ENCODE peak calls at places on chromosomes 6 and 20, in four cellular contexts. C is ovary, E is tibial nerve, D is transverse colon. T is an unnamed sample.

GRCh38 chr6:42120895-42121865 is 21.2 kb downstream of the C6orf132 start:
- DNase-seq in C (no peak), D (peak), E (no peak), T (no peak)

GRCh38 chr6:90676516-90676915 is 89.6 kb upstream of the MAP3K7 start:
- DNase-seq in D (no peak), E (no peak), C (no peak), T (no peak)

GRCh38 chr20:24842591-24843442 is 106.3 kb upstream of the CST7 start:
- DNase-seq in D (peak), E (no peak), C (no peak), T (no peak)

GRCh38 chr6:124535746-124536145 is 426.5 kb upstream of the RNF217 start:
- DNase-seq in D (no peak), C (peak), E (no peak), T (no peak)

GRCh38 chr20:3658708-3659491 is 4.3 kb downstream of the GFRA4 start:
- DNase-seq in C (no peak), D (no peak), E (no peak), T (no peak)

GRCh38 chr20:23268792-23269354 is 81.7 kb upstream of the NXT1 start:
- DNase-seq in D (no peak), E (no peak), C (no peak), T (no peak)

GRCh38 chr6:26312501-26313390 is 52.3 kb upstream of the BTN3A2 start:
- DNase-seq in E (peak), D (peak), C (peak), T (peak)

GRCh38 chr20:57225830-57226229 is 40.6 kb downstream of the BMP7 start:
- DNase-seq in C (no peak), D (no peak), E (no peak), T (no peak)

GRCh38 chr6:42616716-42617115 is 52.9 kb downstream of the UBR2 start:
- DNase-seq in E (no peak), C (no peak), D (no peak), T (no peak)

GRCh38 chr6:107401573-107401972 is 57.8 kb downstream of the PDSS2 start:
- DNase-seq in C (no peak), D (no peak), E (no peak), T (no peak)

GRCh38 chr20:37226889-37227288 is 34.7 kb downstream of the GHRH start:
- DNase-seq in C (peak), D (peak), E (peak), T (no peak)

GRCh38 chr6:111483736-111484654 is 977 bp upstream of the REV3L start:
- DNase-seq in D (peak), C (peak), E (peak), T (peak)
- TF ChIP-seq EP300 in D (peak), C (peak), E (peak), T (no peak)

GRCh38 chr6:115467726-115468125 is 593.0 kb downstream of the FRK start:
- DNase-seq in C (no peak), D (no peak), E (no peak), T (no peak)

DNA sequence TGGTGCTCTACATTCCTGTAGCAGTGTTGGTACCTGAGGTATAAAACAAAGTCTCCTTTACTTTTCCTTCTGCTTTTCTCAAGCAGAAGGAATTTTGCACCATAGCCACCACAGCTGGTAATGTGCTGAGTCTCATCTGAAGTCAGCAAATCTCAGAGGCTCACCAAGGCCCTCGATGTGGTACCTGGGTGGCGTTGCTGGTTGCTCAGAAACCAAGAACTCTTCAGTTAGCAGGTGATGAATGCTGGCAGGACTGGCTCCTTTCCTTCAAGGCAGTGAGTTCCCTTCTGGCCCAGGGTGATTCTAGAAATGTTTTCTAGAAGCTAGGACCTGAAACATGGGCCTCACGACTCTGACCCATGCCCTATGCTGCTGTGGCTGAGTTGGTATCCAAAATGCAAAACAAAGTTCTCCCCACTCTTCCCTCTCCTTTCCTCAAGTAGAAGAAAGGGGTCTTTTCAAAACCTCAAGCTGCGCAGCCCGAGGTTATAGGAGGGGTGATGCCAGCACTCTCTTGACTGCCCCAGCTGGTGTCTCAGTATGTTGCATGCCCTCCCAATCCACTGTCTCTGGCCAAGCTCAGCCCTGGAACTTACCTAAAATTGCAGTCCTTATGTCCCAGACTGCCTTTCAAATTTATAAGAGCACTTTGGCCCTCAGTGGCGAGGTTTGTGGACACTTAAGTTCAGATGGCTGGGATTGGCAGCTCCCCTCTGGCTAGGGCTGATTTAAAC is 592.3 kb downstream of the FRK start:
- DNase-seq in E (no peak), C (no peak), D (no peak), T (no peak)
- H3K4me3 ChIP-seq in E (no peak), C (no peak), D (no peak), T (no peak)

DNA sequence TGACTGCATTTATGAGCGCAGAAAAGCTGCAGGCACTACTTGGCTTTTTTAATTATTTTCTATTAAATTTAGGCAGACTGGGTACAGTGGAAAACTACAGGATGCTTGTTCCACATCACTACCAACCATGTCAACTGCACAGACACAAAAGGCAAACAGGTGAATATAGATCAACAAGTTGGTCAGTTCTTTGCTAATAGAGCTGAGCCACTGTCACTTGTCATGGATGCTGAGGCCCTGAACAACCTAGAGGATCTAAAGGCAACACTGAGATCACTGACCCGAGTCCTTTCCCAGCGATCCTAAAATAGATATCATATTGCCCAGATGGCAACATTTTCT is 34.5 kb upstream of the FAM83C start:
- DNase-seq in E (no peak), D (no peak), C (no peak), T (no peak)
- TF ChIP-seq EP300 in E (no peak), D (no peak), C (no peak), T (no peak)

GRCh38 chr6:168599118-168599494 is 158.1 kb downstream of the SMOC2 start:
- DNase-seq in E (no peak), D (no peak), C (no peak), T (no peak)
- H3K4me3 ChIP-seq in E (no peak), D (no peak), C (no peak), T (no peak)

DNA sequence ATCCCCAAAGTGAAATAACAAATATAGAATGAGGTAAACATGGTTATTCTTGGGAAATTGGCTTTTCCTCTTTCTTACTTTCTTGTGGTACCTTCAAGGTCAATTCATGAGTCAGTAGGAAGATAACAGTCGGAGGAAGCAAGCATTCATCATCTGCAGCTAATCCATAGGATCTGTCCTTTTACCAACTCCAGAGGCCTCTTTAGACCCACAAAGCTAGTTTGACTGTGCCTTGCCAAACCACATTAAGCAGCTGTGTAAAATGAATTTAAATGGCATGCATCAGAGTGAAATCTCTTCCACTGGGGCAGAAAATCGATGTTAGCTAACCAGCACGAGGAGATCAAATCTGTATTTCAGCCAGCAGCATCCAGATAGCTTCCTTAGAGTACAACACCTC is 171.3 kb downstream of the TMEM242 start:
- DNase-seq in E (no peak), C (no peak), D (no peak), T (no peak)
- TF ChIP-seq EP300 in E (no peak), C (no peak), D (no peak), T (no peak)

GRCh38 chr6:31128093-31128676 is 7.9 kb upstream of the CDSN start:
- DNase-seq in C (peak), D (peak), E (peak), T (no peak)
- H3K4me3 ChIP-seq in C (no peak), D (no peak), E (no peak), T (no peak)

GRCh38 chr6:141463237-141463977 is 669.3 kb upstream of the GJE1 start:
- DNase-seq in D (no peak), C (no peak), E (no peak), T (no peak)
- TF ChIP-seq EP300 in D (no peak), C (no peak), E (no peak), T (no peak)

DNA sequence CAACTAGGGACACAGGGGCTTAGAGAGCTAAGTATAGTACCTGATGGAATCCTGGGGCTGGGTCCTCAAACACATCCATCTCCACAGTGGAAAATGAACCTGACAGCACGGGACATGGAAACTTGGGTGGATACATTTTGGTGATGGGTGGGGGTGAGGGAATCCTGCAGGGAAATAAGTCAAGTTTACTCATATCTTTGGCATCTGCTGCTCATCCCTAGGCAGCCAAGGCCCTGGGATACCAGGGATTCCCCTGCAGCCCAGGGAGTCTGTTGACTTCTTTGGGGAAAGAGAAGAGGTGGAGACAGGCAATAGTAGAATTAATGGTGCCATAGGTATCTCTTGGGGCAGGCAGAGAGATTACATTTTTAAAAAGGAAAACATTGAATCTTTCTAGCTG is 6.6 kb downstream of the APOBEC2 start:
- DNase-seq in E (no peak), C (no peak), D (no peak), T (peak)
- H3K4me3 ChIP-seq in E (no peak), C (no peak), D (no peak), T (no peak)

DNA sequence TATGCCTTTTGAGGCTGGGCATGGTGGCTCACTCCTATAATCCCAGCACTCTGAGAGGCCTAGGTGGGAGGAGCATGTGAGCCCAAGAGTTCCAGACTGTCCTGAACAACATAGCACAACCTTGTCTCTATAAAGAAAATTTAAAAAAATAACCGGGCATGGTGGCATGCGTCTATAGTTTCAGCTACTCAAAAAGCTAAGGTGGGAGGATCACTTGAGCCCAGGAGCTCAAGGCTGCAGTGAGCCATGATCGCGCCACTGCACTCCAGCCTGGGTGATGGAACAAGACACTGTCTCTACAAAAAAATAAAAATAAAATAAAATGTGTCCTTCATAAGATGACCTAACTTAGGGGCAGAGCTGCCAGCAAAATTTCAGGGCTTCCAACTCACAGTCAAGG is 12.6 kb downstream of the ID4 start:
- DNase-seq in E (no peak), D (no peak), C (no peak), T (no peak)
- TF ChIP-seq EP300 in E (no peak), D (no peak), C (no peak), T (no peak)

GRCh38 chr20:63502671-63503172 is 3.8 kb upstream of the EEF1A2 start:
- DNase-seq in C (no peak), E (no peak), D (no peak), T (no peak)

GRCh38 chr20:63503524-63503923 is 4.6 kb upstream of the EEF1A2 start:
- DNase-seq in D (no peak), C (no peak), E (no peak), T (no peak)

GRCh38 chr20:63500902-63501817 is 2.3 kb upstream of the EEF1A2 start:
- DNase-seq in C (peak), E (no peak), D (no peak), T (no peak)

GRCh38 chr20:63500151-63500901 is 1.4 kb upstream of the EEF1A2 start:
- DNase-seq in D (no peak), E (no peak), C (peak), T (no peak)

GRCh38 chr20:63501818-63502670 is 3.2 kb upstream of the EEF1A2 start:
- DNase-seq in C (no peak), D (no peak), E (no peak), T (no peak)
- H3K4me3 ChIP-seq in C (no peak), D (no peak), E (no peak), T (no peak)